ENCODE peak calls at places on chromosomes 7 and 10, in four cellular contexts. V is thoracic aorta, B is cardiac fibroblast, Q is lower leg skin. T is an unnamed sample.
A peak's percentile ranks its signal among the peaks of the same experiment; 100 is the strongest.

GRCh38 chr10:49115015-49115795 is at the start of gene VSTM4:
- DNase-seq in V (no peak), Q (peak; percentile 86), B (peak; percentile 54), T (no peak)

GRCh38 chr7:28068811-28069216 is 111.8 kb downstream of the JAZF1 start:
- DNase-seq in V (no peak), B (peak; percentile 64), Q (no peak), T (no peak)

GRCh38 chr10:21675157-21675796 is 141.2 kb downstream of the MLLT10 start:
- DNase-seq in Q (no peak), V (no peak), B (peak; percentile 44), T (no peak)

GRCh38 chr7:92634924-92635519 is 44.8 kb upstream of the FAM133B start:
- DNase-seq in V (no peak), B (peak; percentile 55), Q (no peak), T (no peak)

GRCh38 chr7:151742713-151743480 is 134.0 kb downstream of the PRKAG2 start:
- DNase-seq in V (no peak), B (no peak), Q (no peak), T (no peak)

GRCh38 chr7:43105521-43106120 is 6.8 kb upstream of the HECW1 start:
- DNase-seq in B (no peak), Q (no peak), V (no peak), T (no peak)

GRCh38 chr7:151823783-151824182 is 53.1 kb downstream of the PRKAG2 start:
- DNase-seq in Q (no peak), B (no peak), V (no peak), T (no peak)

GRCh38 chr10:5546891-5547683 is 22.3 kb downstream of the CALML3 start:
- DNase-seq in Q (peak; percentile 83), V (no peak), B (peak; percentile 16), T (peak; percentile 11)

GRCh38 chr10:79063071-79063491 is 5.7 kb upstream of the ZMIZ1 start:
- DNase-seq in B (no peak), V (no peak), Q (peak; percentile 77), T (no peak)

GRCh38 chr10:34996843-34997242 is 93.3 kb downstream of the CUL2 start:
- DNase-seq in B (peak; percentile 25), Q (no peak), V (no peak), T (peak; percentile 27)

GRCh38 chr7:38169862-38170261 is 8.2 kb upstream of the STARD3NL start:
- DNase-seq in Q (peak; percentile 85), B (peak; percentile 71), V (peak; percentile 16), T (no peak)

GRCh38 chr10:95706990-95707389 is 13.3 kb upstream of the TCTN3 start:
- DNase-seq in B (no peak), Q (no peak), V (no peak), T (no peak)

GRCh38 chr10:97210576-97210975 is 24.8 kb upstream of the SLIT1 start:
- DNase-seq in B (peak; percentile 78), Q (peak; percentile 93), V (no peak), T (peak; percentile 20)

GRCh38 chr7:82592416-82592815 is 148.8 kb upstream of the CACNA2D1 start:
- DNase-seq in V (no peak), Q (no peak), B (no peak), T (no peak)

GRCh38 chr7:22662031-22662430 is 65.0 kb upstream of the IL6 start:
- DNase-seq in B (no peak), Q (no peak), V (no peak), T (no peak)

GRCh38 chr7:1595636-1596035 is 25.8 kb upstream of the PSMG3 start:
- DNase-seq in Q (no peak), B (no peak), V (no peak), T (no peak)

GRCh38 chr10:33917069-33917468 is 582.6 kb upstream of the NRP1 start:
- DNase-seq in B (no peak), Q (no peak), V (no peak), T (no peak)

GRCh38 chr7:105097619-105098018 is 83.6 kb downstream of the KMT2E start:
- DNase-seq in Q (no peak), B (peak; percentile 91), V (no peak), T (no peak)

GRCh38 chr10:3782456-3783312 is 2.3 kb downstream of the KLF6 start:
- DNase-seq in B (peak; percentile 97), V (no peak), Q (peak; percentile 93), T (peak; percentile 86)

GRCh38 chr10:124417846-124418725 is 637 bp downstream of the OAT start:
- DNase-seq in V (no peak), B (peak; percentile 72), Q (peak; percentile 90), T (peak; percentile 43)

GRCh38 chr10:104441601-104442000 is 88.0 kb downstream of the CFAP58 start:
- DNase-seq in V (no peak), B (peak; percentile 64), Q (no peak), T (no peak)

GRCh38 chr10:115981056-115981455 is 291.9 kb downstream of the GFRA1 start:
- DNase-seq in Q (no peak), V (no peak), B (no peak), T (no peak)

GRCh38 chr7:6508539-6508938 is 42.7 kb downstream of the GRID2IP start:
- DNase-seq in V (no peak), B (no peak), Q (no peak), T (no peak)

GRCh38 chr10:4661572-4662255 is 164.3 kb upstream of the AKR1E2 start:
- DNase-seq in V (peak; percentile 5), B (peak; percentile 53), Q (peak; percentile 96), T (peak; percentile 98)

GRCh38 chr7:22935269-22935668 is 78.7 kb downstream of the HYCC1 start:
- DNase-seq in Q (no peak), B (peak; percentile 55), V (no peak), T (no peak)

GRCh38 chr10:63206997-63207952 is 74.1 kb downstream of the NRBF2 start:
- DNase-seq in B (peak; percentile 92), V (no peak), Q (no peak), T (peak; percentile 11)

GRCh38 chr10:60281331-60281730 is 108.3 kb downstream of the ANK3 start:
- DNase-seq in Q (no peak), V (no peak), B (peak; percentile 63), T (no peak)

GRCh38 chr7:131072505-131073091 is 255.1 kb upstream of the MKLN1 start:
- DNase-seq in B (peak; percentile 58), Q (no peak), V (no peak), T (no peak)

GRCh38 chr10:10196701-10197100 is 821.0 kb upstream of the CELF2 start:
- DNase-seq in B (no peak), V (no peak), Q (no peak), T (no peak)

GRCh38 chr7:149569025-149569725 is 71.6 kb upstream of the ZNF746 start:
- DNase-seq in B (no peak), V (no peak), Q (no peak), T (no peak)

GRCh38 chr7:142832452-142832851 is 22.4 kb upstream of the EPHB6 start:
- DNase-seq in B (peak; percentile 26), V (no peak), Q (no peak), T (no peak)

GRCh38 chr10:124206616-124207015 is 113.2 kb upstream of the CHST15 start:
- DNase-seq in V (no peak), Q (peak; percentile 60), B (peak; percentile 15), T (no peak)

GRCh38 chr7:123624527-123625183 is 23.0 kb downstream of the ASB15 start:
- DNase-seq in Q (no peak), B (no peak), V (no peak), T (peak; percentile 49)

DNA sequence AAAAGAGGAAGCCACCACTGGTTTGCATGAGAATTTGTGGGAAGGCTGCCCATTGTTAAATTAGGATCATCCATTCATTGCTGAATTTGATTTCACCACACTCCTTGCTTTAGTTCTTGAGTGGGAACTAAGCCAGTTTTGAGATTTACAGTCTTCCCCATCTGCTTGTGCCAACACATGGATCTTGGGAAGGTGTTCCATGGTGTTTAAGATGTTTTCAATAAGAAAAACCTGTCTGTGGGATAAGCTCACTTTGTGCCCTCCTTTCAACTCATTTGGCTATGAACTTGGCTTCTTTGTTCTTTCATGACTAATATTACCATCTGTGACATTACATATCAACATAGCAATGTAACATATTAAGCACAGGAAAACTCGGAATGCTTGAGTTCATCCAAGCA is 73.2 kb downstream of the INHBA start:
- DNase-seq in B (no peak), Q (no peak), V (no peak), T (no peak)
- H3K4me3 ChIP-seq in B (no peak overlapping the region), Q (no peak overlapping the region), V (no peak overlapping the region), T (no peak overlapping the region)

DNA sequence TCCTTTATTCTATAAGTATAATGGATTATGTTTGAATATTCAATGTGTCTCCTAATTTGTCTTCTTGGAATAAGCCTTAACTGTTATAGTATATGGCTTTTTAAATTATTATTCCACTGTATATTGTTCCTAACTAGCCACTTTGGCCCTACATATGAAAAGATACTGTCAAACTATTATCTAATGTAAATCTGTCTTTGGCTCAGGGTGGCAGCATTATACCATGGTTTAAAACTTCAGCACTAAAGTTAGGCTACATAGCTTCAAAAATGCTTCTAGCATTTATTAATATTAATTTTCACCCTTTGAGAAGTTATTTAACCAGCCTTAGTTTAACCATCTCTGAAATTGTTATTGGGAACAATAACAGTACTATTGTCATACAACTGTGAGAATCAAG is 543.1 kb upstream of the MBL2 start:
- DNase-seq in V (no peak), Q (no peak), B (no peak), T (no peak)
- TF ChIP-seq CTCF in V (no peak), Q (no peak), B (no peak), T (no peak)

GRCh38 chr10:43452356-43452914 is 15.5 kb downstream of the ZNF487 start:
- DNase-seq in Q (no peak), V (no peak), B (no peak), T (no peak)
- H3K4me3 ChIP-seq in Q (no peak overlapping the region), V (no peak overlapping the region), B (no peak overlapping the region), T (no peak overlapping the region)

DNA sequence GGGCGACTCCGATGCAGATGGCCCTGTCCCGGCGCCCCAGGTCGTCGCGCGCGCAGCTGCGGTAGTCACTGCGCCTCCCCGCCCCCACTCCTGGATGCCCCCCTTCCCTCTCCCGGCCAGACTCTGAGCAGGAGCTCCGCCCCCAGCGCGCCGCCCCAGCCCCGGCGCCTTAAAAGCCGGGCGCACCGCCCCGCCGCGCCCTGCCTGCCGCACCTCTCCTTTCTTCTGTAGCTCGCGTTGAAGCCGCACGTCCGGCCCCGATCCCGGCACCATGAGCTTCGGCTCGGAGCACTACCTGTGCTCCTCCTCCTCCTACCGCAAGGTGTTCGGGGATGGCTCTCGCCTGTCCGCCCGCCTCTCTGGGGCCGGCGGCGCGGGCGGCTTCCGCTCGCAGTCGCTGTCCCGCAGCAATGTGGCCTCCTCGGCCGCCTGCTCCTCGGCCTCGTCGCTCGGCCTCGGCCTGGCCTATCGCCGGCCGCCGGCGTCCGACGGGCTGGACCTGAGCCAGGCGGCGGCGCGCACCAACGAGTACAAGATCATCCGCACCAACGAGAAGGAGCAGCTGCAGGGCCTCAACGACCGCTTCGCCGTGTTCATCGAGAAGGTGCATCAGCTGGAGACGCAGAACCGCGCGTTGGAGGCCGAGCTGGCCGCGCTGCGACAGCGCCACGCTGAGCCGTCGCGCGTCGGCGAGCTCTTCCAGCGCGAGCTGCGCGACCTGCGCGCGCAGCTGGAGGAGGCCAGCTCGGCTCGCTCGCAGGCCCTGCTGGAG is at the start of gene INA:
- DNase-seq in B (peak; percentile 40), Q (no peak), V (no peak), T (no peak)
- TF ChIP-seq CTCF in B (no peak), Q (no peak), V (no peak), T (no peak)